ENCODE peak calls at places on chromosomes 2 and 18, in six cellular contexts. One of them, this sample, is unnamed. For H3K36me3, the result is how much of the 10 kb centered on the place peaks cover.

GRCh38 chr18:4144201-4144600 is 310.9 kb downstream of the DLGAP1 start:
- DNase-seq in lower lobe of right lung: no peak
- DNase-seq in OCI-LY7: no peak
- DNase-seq in aorta: no peak
- DNase-seq in left lung: no peak
- DNase-seq in gastrocnemius medialis: no peak
- DNase-seq in this sample: no peak

GRCh38 chr18:31581498-31582197 is 10.0 kb upstream of the TTR start:
- DNase-seq in OCI-LY7: no peak
- DNase-seq in left lung: no peak
- DNase-seq in gastrocnemius medialis: no peak
- DNase-seq in lower lobe of right lung: no peak
- DNase-seq in aorta: no peak
- DNase-seq in this sample: no peak

GRCh38 chr2:45131587-45131986 is 122.3 kb upstream of the SIX2 start:
- DNase-seq in OCI-LY7: no peak
- DNase-seq in aorta: no peak
- DNase-seq in left lung: no peak
- DNase-seq in lower lobe of right lung: no peak
- DNase-seq in gastrocnemius medialis: no peak
- DNase-seq in this sample: no peak

GRCh38 chr2:150610670-150611279 is 123.3 kb upstream of the RND3 start:
- DNase-seq in aorta: no peak
- DNase-seq in gastrocnemius medialis: no peak
- DNase-seq in lower lobe of right lung: no peak
- DNase-seq in left lung: no peak
- DNase-seq in OCI-LY7: peak
- DNase-seq in this sample: peak

GRCh38 chr18:74126684-74127482 is 20.8 kb downstream of the FBXO15 start:
- DNase-seq in lower lobe of right lung: no peak
- DNase-seq in left lung: no peak
- DNase-seq in aorta: no peak
- DNase-seq in gastrocnemius medialis: no peak
- DNase-seq in OCI-LY7: no peak
- DNase-seq in this sample: no peak

GRCh38 chr18:36572135-36572856 is 256.5 kb downstream of the TPGS2 start:
- DNase-seq in gastrocnemius medialis: no peak
- DNase-seq in OCI-LY7: peak
- DNase-seq in lower lobe of right lung: no peak
- DNase-seq in aorta: no peak
- DNase-seq in left lung: no peak
- DNase-seq in this sample: peak

GRCh38 chr2:238158018-238158806 is 558 bp upstream of the ERFE start:
- DNase-seq in gastrocnemius medialis: no peak
- DNase-seq in aorta: no peak
- DNase-seq in lower lobe of right lung: peak
- DNase-seq in left lung: no peak
- DNase-seq in OCI-LY7: no peak
- DNase-seq in this sample: no peak

GRCh38 chr2:38146917-38147307 is 71.0 kb upstream of the CYP1B1 start:
- DNase-seq in lower lobe of right lung: no peak
- DNase-seq in gastrocnemius medialis: no peak
- DNase-seq in OCI-LY7: no peak
- DNase-seq in aorta: no peak
- DNase-seq in left lung: peak
- DNase-seq in this sample: peak

GRCh38 chr18:3663870-3664512 is 214.0 kb downstream of the TGIF1 start:
- DNase-seq in aorta: no peak
- DNase-seq in lower lobe of right lung: no peak
- DNase-seq in gastrocnemius medialis: no peak
- DNase-seq in OCI-LY7: no peak
- DNase-seq in left lung: no peak
- DNase-seq in this sample: no peak

GRCh38 chr2:186017278-186017677 is 278.7 kb downstream of the FSIP2 start:
- DNase-seq in gastrocnemius medialis: no peak
- DNase-seq in lower lobe of right lung: no peak
- DNase-seq in aorta: no peak
- DNase-seq in left lung: no peak
- DNase-seq in OCI-LY7: no peak
- DNase-seq in this sample: no peak

GRCh38 chr2:226403360-226403759 is 396.3 kb downstream of the IRS1 start:
- DNase-seq in lower lobe of right lung: no peak
- DNase-seq in OCI-LY7: no peak
- DNase-seq in gastrocnemius medialis: no peak
- DNase-seq in left lung: no peak
- DNase-seq in aorta: no peak
- DNase-seq in this sample: no peak

GRCh38 chr2:138423198-138423597 is 78.4 kb upstream of the SPOPL start:
- DNase-seq in lower lobe of right lung: no peak
- DNase-seq in left lung: no peak
- DNase-seq in OCI-LY7: no peak
- DNase-seq in aorta: no peak
- DNase-seq in gastrocnemius medialis: no peak
- DNase-seq in this sample: no peak

GRCh38 chr2:238093181-238094140 is 6.7 kb upstream of the ESPNL start:
- DNase-seq in gastrocnemius medialis: no peak
- DNase-seq in OCI-LY7: no peak
- DNase-seq in lower lobe of right lung: no peak
- DNase-seq in aorta: no peak
- DNase-seq in left lung: no peak
- DNase-seq in this sample: no peak

GRCh38 chr2:154291511-154291910 is 407.0 kb upstream of the KCNJ3 start:
- DNase-seq in gastrocnemius medialis: no peak
- DNase-seq in aorta: no peak
- DNase-seq in OCI-LY7: no peak
- DNase-seq in left lung: no peak
- DNase-seq in lower lobe of right lung: no peak
- DNase-seq in this sample: no peak

GRCh38 chr2:72134408-72134996 is 13.2 kb downstream of the CYP26B1 start:
- DNase-seq in left lung: peak
- DNase-seq in lower lobe of right lung: no peak
- DNase-seq in gastrocnemius medialis: no peak
- DNase-seq in OCI-LY7: no peak
- DNase-seq in aorta: no peak
- DNase-seq in this sample: no peak

GRCh38 chr2:241215421-241215820 is 26.9 kb downstream of the ANO7 start:
- DNase-seq in gastrocnemius medialis: no peak
- DNase-seq in OCI-LY7: no peak
- DNase-seq in left lung: no peak
- DNase-seq in lower lobe of right lung: no peak
- DNase-seq in aorta: no peak
- DNase-seq in this sample: no peak

GRCh38 chr2:122244830-122245229 is 489.4 kb downstream of the TSN start:
- DNase-seq in gastrocnemius medialis: no peak
- DNase-seq in left lung: no peak
- DNase-seq in OCI-LY7: no peak
- DNase-seq in lower lobe of right lung: no peak
- DNase-seq in aorta: no peak
- DNase-seq in this sample: no peak

GRCh38 chr2:173605994-173606393 is 251.3 kb downstream of the CDCA7 start:
- DNase-seq in aorta: no peak
- DNase-seq in gastrocnemius medialis: no peak
- DNase-seq in left lung: no peak
- DNase-seq in OCI-LY7: no peak
- DNase-seq in lower lobe of right lung: no peak
- DNase-seq in this sample: no peak

GRCh38 chr2:141570474-141571131 is 560.2 kb downstream of the LRP1B start:
- DNase-seq in left lung: no peak
- DNase-seq in gastrocnemius medialis: no peak
- DNase-seq in lower lobe of right lung: no peak
- DNase-seq in OCI-LY7: no peak
- DNase-seq in aorta: no peak
- DNase-seq in this sample: no peak

GRCh38 chr18:7185701-7186100 is 45.2 kb upstream of the LRRC30 start:
- DNase-seq in left lung: no peak
- DNase-seq in lower lobe of right lung: no peak
- DNase-seq in aorta: no peak
- DNase-seq in OCI-LY7: no peak
- DNase-seq in gastrocnemius medialis: no peak
- DNase-seq in this sample: no peak

GRCh38 chr2:48114256-48114655 is 208.0 kb upstream of the FBXO11 start:
- DNase-seq in aorta: no peak
- DNase-seq in lower lobe of right lung: no peak
- DNase-seq in gastrocnemius medialis: no peak
- DNase-seq in OCI-LY7: no peak
- DNase-seq in left lung: no peak
- DNase-seq in this sample: peak

GRCh38 chr18:24799720-24800119 is 339.3 kb downstream of the HRH4 start:
- DNase-seq in gastrocnemius medialis: no peak
- DNase-seq in OCI-LY7: no peak
- DNase-seq in lower lobe of right lung: no peak
- DNase-seq in left lung: no peak
- DNase-seq in aorta: no peak
- DNase-seq in this sample: no peak

GRCh38 chr2:149331023-149331400 is 625 bp downstream of the LYPD6 start:
- DNase-seq in OCI-LY7: no peak
- DNase-seq in lower lobe of right lung: no peak
- DNase-seq in left lung: no peak
- DNase-seq in aorta: no peak
- DNase-seq in gastrocnemius medialis: no peak
- DNase-seq in this sample: no peak

GRCh38 chr2:229669841-229670240 is 44.5 kb downstream of the DNER start:
- DNase-seq in aorta: no peak
- DNase-seq in lower lobe of right lung: no peak
- DNase-seq in left lung: no peak
- DNase-seq in gastrocnemius medialis: no peak
- DNase-seq in OCI-LY7: no peak
- DNase-seq in this sample: no peak

GRCh38 chr2:12035956-12036639 is 289.7 kb downstream of the LPIN1 start:
- DNase-seq in aorta: no peak
- DNase-seq in gastrocnemius medialis: no peak
- DNase-seq in lower lobe of right lung: no peak
- DNase-seq in left lung: no peak
- DNase-seq in OCI-LY7: no peak
- DNase-seq in this sample: no peak

GRCh38 chr2:8797682-8798081 is 39.7 kb downstream of the KIDINS220 start:
- DNase-seq in gastrocnemius medialis: no peak
- DNase-seq in left lung: no peak
- DNase-seq in lower lobe of right lung: no peak
- DNase-seq in aorta: no peak
- DNase-seq in OCI-LY7: no peak
- DNase-seq in this sample: no peak

GRCh38 chr2:166614027-166614426 is 120.0 kb upstream of the SCN7A start:
- DNase-seq in left lung: no peak
- DNase-seq in lower lobe of right lung: no peak
- DNase-seq in aorta: no peak
- DNase-seq in gastrocnemius medialis: no peak
- DNase-seq in OCI-LY7: no peak
- DNase-seq in this sample: no peak

GRCh38 chr2:205296959-205297358 is 385.3 kb upstream of the NRP2 start:
- DNase-seq in OCI-LY7: no peak
- DNase-seq in gastrocnemius medialis: no peak
- DNase-seq in aorta: no peak
- DNase-seq in left lung: no peak
- DNase-seq in lower lobe of right lung: no peak
- DNase-seq in this sample: no peak

GRCh38 chr2:3838348-3838747 is 135.0 kb downstream of the DCDC2C start:
- DNase-seq in OCI-LY7: no peak
- DNase-seq in aorta: no peak
- DNase-seq in left lung: no peak
- DNase-seq in lower lobe of right lung: no peak
- DNase-seq in gastrocnemius medialis: no peak
- DNase-seq in this sample: no peak

GRCh38 chr2:3837086-3837485 is 133.7 kb downstream of the DCDC2C start:
- DNase-seq in aorta: no peak
- DNase-seq in OCI-LY7: no peak
- DNase-seq in left lung: no peak
- DNase-seq in lower lobe of right lung: no peak
- DNase-seq in gastrocnemius medialis: no peak
- DNase-seq in this sample: no peak

GRCh38 chr2:3840611-3841010 is 137.2 kb downstream of the DCDC2C start:
- DNase-seq in left lung: no peak
- DNase-seq in aorta: no peak
- DNase-seq in OCI-LY7: no peak
- DNase-seq in gastrocnemius medialis: no peak
- DNase-seq in lower lobe of right lung: no peak
- DNase-seq in this sample: no peak

DNA sequence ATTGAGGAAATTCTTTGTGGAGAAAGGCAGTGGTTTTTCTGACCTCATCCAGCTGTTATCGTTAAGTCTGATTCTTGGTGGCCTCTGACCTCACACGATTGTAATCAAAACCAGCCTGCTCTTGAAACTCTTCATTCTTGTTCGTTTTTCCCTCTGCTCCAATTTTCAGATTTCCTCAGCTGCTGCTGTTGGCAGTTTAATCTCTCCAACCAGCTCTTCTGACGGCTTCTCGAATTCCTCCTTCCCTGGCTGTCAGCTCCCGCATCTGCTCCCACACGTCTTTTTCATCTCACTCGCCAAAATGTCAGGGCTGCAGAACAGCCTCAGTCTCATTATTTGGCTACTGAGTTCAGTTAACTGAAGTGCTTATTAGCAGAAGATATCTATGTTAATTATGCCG is 136.1 kb downstream of the DCDC2C start:
- DNase-seq in aorta: no peak
- DNase-seq in OCI-LY7: no peak
- DNase-seq in left lung: no peak
- DNase-seq in lower lobe of right lung: no peak
- DNase-seq in gastrocnemius medialis: no peak
- DNase-seq in this sample: no peak
- H3K4me3 ChIP-seq in aorta: no peak
- H3K4me3 ChIP-seq in OCI-LY7: no peak
- H3K4me3 ChIP-seq in left lung: no peak
- H3K4me3 ChIP-seq in lower lobe of right lung: no peak
- H3K4me3 ChIP-seq in gastrocnemius medialis: no peak
- H3K4me3 ChIP-seq in this sample: no peak

GRCh38 chr2:60925994-60926750 is 44.8 kb downstream of the REL start:
- DNase-seq in lower lobe of right lung: no peak
- DNase-seq in left lung: no peak
- DNase-seq in OCI-LY7: no peak
- DNase-seq in gastrocnemius medialis: no peak
- DNase-seq in aorta: no peak
- DNase-seq in this sample: no peak
- H3K36me3 ChIP-seq in lower lobe of right lung: under half
- H3K36me3 ChIP-seq in left lung: under half
- H3K36me3 ChIP-seq in OCI-LY7: half or more
- H3K36me3 ChIP-seq in gastrocnemius medialis: under half
- H3K36me3 ChIP-seq in aorta: under half
- H3K36me3 ChIP-seq in this sample: under half

DNA sequence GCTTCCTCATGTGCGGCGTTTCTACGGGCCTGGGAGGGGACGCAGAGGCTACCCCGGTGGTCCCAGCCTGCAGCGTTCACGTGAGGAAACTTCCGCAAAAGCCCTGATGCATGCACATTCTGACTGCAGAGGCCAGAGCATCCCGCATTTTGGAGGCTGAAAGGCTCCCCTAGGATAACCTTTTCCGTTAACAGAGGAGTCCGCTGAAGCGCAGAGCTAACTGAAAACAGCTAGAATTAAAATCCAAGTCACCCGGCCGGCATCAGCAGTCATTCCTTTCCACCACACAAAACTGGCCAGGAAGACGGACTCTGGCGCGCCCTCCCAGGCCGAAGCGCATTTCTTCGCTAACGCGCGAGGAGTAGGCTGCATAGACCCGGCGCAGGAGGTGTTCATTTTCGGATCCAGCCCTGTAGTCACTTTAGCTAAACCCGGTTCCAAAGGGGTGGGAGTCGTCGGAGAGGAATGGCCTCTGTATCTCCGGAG is 747 bp upstream of the TUBB6 start:
- DNase-seq in OCI-LY7: no peak
- DNase-seq in aorta: peak
- DNase-seq in lower lobe of right lung: no peak
- DNase-seq in gastrocnemius medialis: peak
- DNase-seq in left lung: peak
- DNase-seq in this sample: peak
- H3K27ac ChIP-seq in OCI-LY7: no peak
- H3K27ac ChIP-seq in aorta: peak
- H3K27ac ChIP-seq in lower lobe of right lung: peak
- H3K27ac ChIP-seq in gastrocnemius medialis: peak
- H3K27ac ChIP-seq in left lung: peak
- H3K27ac ChIP-seq in this sample: peak

GRCh38 chr18:26654173-26655009 is 106.0 kb upstream of the KCTD1 start:
- DNase-seq in OCI-LY7: no peak
- DNase-seq in lower lobe of right lung: no peak
- DNase-seq in left lung: no peak
- DNase-seq in aorta: no peak
- DNase-seq in gastrocnemius medialis: no peak
- DNase-seq in this sample: no peak
- H3K4me3 ChIP-seq in OCI-LY7: no peak
- H3K4me3 ChIP-seq in lower lobe of right lung: no peak
- H3K4me3 ChIP-seq in left lung: no peak
- H3K4me3 ChIP-seq in aorta: no peak
- H3K4me3 ChIP-seq in gastrocnemius medialis: no peak
- H3K4me3 ChIP-seq in this sample: no peak